ENCODE peak calls at places on chromosomes 4 and X, in eight cellular contexts. X is A549; K is amniotic stem cell; Q is psoas muscle; O is astrocyte of the spinal cord; D is immature natural killer cell; G is SW480; N is effector memory CD4-positive, alpha-beta T cell. L is an unnamed sample.

GRCh38 chr4:150010525-150011126 is 67.6 kb upstream of the DCLK2 start:
- DNase-seq in X (peak), K (peak), Q (no peak), O (peak), D (no peak), G (peak), N (no peak), L (no peak)

GRCh38 chrX:100085851-100086250 is 324.2 kb downstream of the PCDH19 start:
- DNase-seq in X (no peak), K (no peak), Q (no peak), O (no peak), D (no peak), G (no peak), N (no peak), L (no peak)

GRCh38 chr4:1792832-1793495 is at the start of gene FGFR3:
- DNase-seq in X (no peak), K (no peak), Q (peak), O (no peak), D (no peak), G (peak), N (no peak), L (no peak)

GRCh38 chr4:57373971-57374370 is 263.8 kb upstream of the IGFBP7 start:
- DNase-seq in X (no peak), K (no peak), Q (no peak), O (no peak), D (no peak), G (no peak), N (no peak), L (no peak)

GRCh38 chr4:154559141-154559841 is 3.5 kb upstream of the FGB start:
- DNase-seq in X (peak), K (peak), Q (no peak), O (peak), D (no peak), G (peak), N (no peak), L (no peak)

GRCh38 chr4:44861756-44862155 is 135.4 kb upstream of the GNPDA2 start:
- DNase-seq in X (no peak), K (no peak), Q (no peak), O (no peak), D (no peak), G (no peak), N (no peak), L (no peak)

GRCh38 chr4:108031427-108032083 is 41.9 kb downstream of the HADH start:
- DNase-seq in X (no peak), K (no peak), Q (no peak), O (no peak), D (no peak), G (no peak), N (no peak), L (no peak)

GRCh38 chr4:15586046-15586445 is 69.1 kb downstream of the FBXL5 start:
- DNase-seq in X (no peak), K (no peak), Q (no peak), O (no peak), D (no peak), G (no peak), N (no peak), L (no peak)

GRCh38 chr4:54096563-54096962 is 3.4 kb upstream of the GSX2 start:
- DNase-seq in X (no peak), K (no peak), Q (no peak), O (no peak), D (no peak), G (no peak), N (no peak), L (no peak)

GRCh38 chr4:15327311-15328298 is 100.2 kb upstream of the C1QTNF7 start:
- DNase-seq in X (no peak), K (peak), Q (no peak), O (peak), D (no peak), G (no peak), N (no peak), L (peak)

GRCh38 chrX:148069759-148070503 is 88.8 kb downstream of the FMR1NB start:
- DNase-seq in X (no peak), K (no peak), Q (no peak), O (no peak), D (no peak), G (no peak), N (no peak), L (no peak)

GRCh38 chrX:136933617-136934145 is 53.2 kb upstream of the RBMX start:
- DNase-seq in X (no peak), K (no peak), Q (no peak), O (peak), D (no peak), G (no peak), N (no peak), L (no peak)

GRCh38 chr4:35710343-35710742 is 534.0 kb downstream of the ARAP2 start:
- DNase-seq in X (no peak), K (no peak), Q (no peak), O (no peak), D (no peak), G (no peak), N (no peak), L (no peak)

GRCh38 chrX:130539721-130540321 is 138.0 kb downstream of the RBMX2 start:
- DNase-seq in X (peak), K (peak), Q (peak), O (peak), D (peak), G (peak), N (no peak), L (no peak)

GRCh38 chrX:148501121-148502066 is 977 bp downstream of the AFF2 start:
- DNase-seq in X (no peak), K (no peak), Q (no peak), O (no peak), D (no peak), G (no peak), N (no peak), L (no peak)

GRCh38 chr4:185833055-185833598 is 21.1 kb upstream of the SORBS2 start:
- DNase-seq in X (peak), K (no peak), Q (no peak), O (peak), D (no peak), G (no peak), N (no peak), L (no peak)

GRCh38 chr4:53852343-53852742 is 212.1 kb downstream of the CHIC2 start:
- DNase-seq in X (no peak), K (no peak), Q (no peak), O (peak), D (no peak), G (no peak), N (no peak), L (peak)

GRCh38 chr4:10074767-10075105 is 41.9 kb downstream of the WDR1 start:
- DNase-seq in X (peak), K (no peak), Q (no peak), O (peak), D (no peak), G (peak), N (no peak), L (no peak)

GRCh38 chr4:148225639-148226038 is 216.6 kb downstream of the NR3C2 start:
- DNase-seq in X (no peak), K (no peak), Q (no peak), O (no peak), D (no peak), G (no peak), N (no peak), L (no peak)

GRCh38 chrX:101369687-101370086 is 16.3 kb downstream of the BTK start:
- DNase-seq in X (no peak), K (no peak), Q (no peak), O (no peak), D (no peak), G (no peak), N (no peak), L (no peak)

GRCh38 chrX:2498781-2499302 is 1.9 kb downstream of the DHRSX start:
- DNase-seq in X (peak), K (no peak), Q (no peak), O (peak), D (no peak), G (no peak), N (no peak), L (no peak)

GRCh38 chr4:187606581-187606980 is 389.0 kb upstream of the ZFP42 start:
- DNase-seq in X (peak), K (no peak), Q (no peak), O (peak), D (no peak), G (peak), N (no peak), L (no peak)

GRCh38 chr4:189255636-189256035 is 685.0 kb upstream of the FRG1 start:
- DNase-seq in X (no peak), K (no peak), Q (no peak), O (no peak), D (no peak), G (no peak), N (no peak), L (no peak)

GRCh38 chr4:5477613-5478012 is 230.7 kb downstream of the EVC2 start:
- DNase-seq in X (no peak), K (no peak), Q (no peak), O (no peak), D (no peak), G (no peak), N (no peak), L (no peak)

GRCh38 chr4:150391052-150391451 is 190.9 kb upstream of the MAB21L2 start:
- DNase-seq in X (no peak), K (no peak), Q (no peak), O (no peak), D (no peak), G (no peak), N (no peak), L (no peak)

GRCh38 chrX:11970935-11971334 is 167.3 kb upstream of the FRMPD4 start:
- DNase-seq in X (no peak), K (no peak), Q (no peak), O (no peak), D (no peak), G (no peak), N (no peak), L (no peak)

GRCh38 chrX:120120223-120120622 is 4.5 kb upstream of the RHOXF1 start:
- DNase-seq in X (no peak), K (no peak), Q (no peak), O (no peak), D (no peak), G (no peak), N (no peak), L (no peak)

GRCh38 chrX:23749576-23749975 is 6.5 kb upstream of the ACOT9 start:
- DNase-seq in X (no peak), K (no peak), Q (no peak), O (no peak), D (no peak), G (no peak), N (no peak), L (no peak)

GRCh38 chrX:96314974-96315373 is 369.7 kb upstream of the DIAPH2 start:
- DNase-seq in X (peak), K (no peak), Q (no peak), O (peak), D (no peak), G (peak), N (no peak), L (no peak)

GRCh38 chr4:182521006-182521405 is 277.8 kb downstream of the TENM3 start:
- DNase-seq in X (no peak), K (no peak), Q (no peak), O (no peak), D (no peak), G (no peak), N (no peak), L (no peak)

GRCh38 chr4:8080754-8081065 is 77.9 kb downstream of the ABLIM2 start:
- DNase-seq in X (no peak), K (no peak), Q (peak), O (no peak), D (no peak), G (no peak), N (no peak), L (no peak)

L was measured in AG04449.